ENCODE peak calls at places on chromosome 18, in six cellular contexts. Z, P, N, O, W and F are unnamed samples. For H3K27me3, the result is how much of the 10 kb centered on the place peaks cover.

GRCh38 chr18:58186258-58186948 is 142.4 kb downstream of the NEDD4L start:
- DNase-seq in Z (peak), P (no peak), N (no peak), O (peak), W (no peak), F (no peak)

GRCh38 chr18:76989647-76990190 is 142.9 kb downstream of the MBP start:
- DNase-seq in Z (no peak), P (no peak), N (no peak), O (no peak), W (no peak), F (no peak)

GRCh38 chr18:23689616-23690504 is 607 bp downstream of the LAMA3 start:
- DNase-seq in Z (no peak), P (no peak), N (no peak), O (peak), W (peak), F (peak)

GRCh38 chr18:69397096-69397495 is 3.6 kb upstream of the DOK6 start:
- DNase-seq in Z (peak), P (no peak), N (no peak), O (no peak), W (no peak), F (no peak)

GRCh38 chr18:78901923-78902794 is 77.5 kb upstream of the SALL3 start:
- DNase-seq in Z (no peak), P (no peak), N (no peak), O (no peak), W (no peak), F (peak)

GRCh38 chr18:7272268-7273049 is 41.6 kb downstream of the LRRC30 start:
- DNase-seq in Z (peak), P (peak), N (peak), O (peak), W (peak), F (peak)

GRCh38 chr18:47113796-47114540 is 36.3 kb downstream of the HDHD2 start:
- DNase-seq in Z (peak), P (no peak), N (no peak), O (no peak), W (no peak), F (no peak)

GRCh38 chr18:37243756-37244155 is 321.8 kb downstream of the CELF4 start:
- DNase-seq in Z (no peak), P (no peak), N (no peak), O (no peak), W (no peak), F (no peak)

GRCh38 chr18:47969851-47970250 is 39.4 kb upstream of the SMAD2 start:
- DNase-seq in Z (no peak), P (no peak), N (no peak), O (no peak), W (no peak), F (no peak)

GRCh38 chr18:37393945-37394609 is 171.5 kb downstream of the CELF4 start:
- DNase-seq in Z (peak), P (peak), N (peak), O (peak), W (peak), F (peak)

GRCh38 chr18:36297419-36298112 is at the start of gene FHOD3:
- DNase-seq in Z (no peak), P (peak), N (peak), O (peak), W (peak), F (peak)

GRCh38 chr18:58354791-58355190 is 274.1 kb downstream of the ALPK2 start:
- DNase-seq in Z (no peak), P (no peak), N (no peak), O (no peak), W (no peak), F (no peak)

GRCh38 chr18:7303751-7304370 is 73.0 kb downstream of the LRRC30 start:
- DNase-seq in Z (no peak), P (no peak), N (no peak), O (no peak), W (no peak), F (no peak)

GRCh38 chr18:58766164-58766563 is 94.9 kb downstream of the MALT1 start:
- DNase-seq in Z (no peak), P (no peak), N (no peak), O (no peak), W (peak), F (no peak)

GRCh38 chr18:78416853-78417252 is 562.8 kb upstream of the SALL3 start:
- DNase-seq in Z (no peak), P (no peak), N (no peak), O (no peak), W (no peak), F (no peak)

GRCh38 chr18:78932281-78932680 is 47.3 kb upstream of the SALL3 start:
- DNase-seq in Z (no peak), P (no peak), N (no peak), O (no peak), W (no peak), F (peak)

GRCh38 chr18:60549338-60549960 is 176.9 kb upstream of the MC4R start:
- DNase-seq in Z (peak), P (no peak), N (peak), O (no peak), W (no peak), F (no peak)

GRCh38 chr18:8656226-8656625 is 47.0 kb downstream of the RAB12 start:
- DNase-seq in Z (no peak), P (no peak), N (no peak), O (no peak), W (no peak), F (no peak)

GRCh38 chr18:71233177-71233576 is 944.3 kb downstream of the SOCS6 start:
- DNase-seq in Z (no peak), P (no peak), N (no peak), O (no peak), W (no peak), F (no peak)

GRCh38 chr18:11992096-11992785 is 10.9 kb downstream of the IMPA2 start:
- DNase-seq in Z (no peak), P (no peak), N (no peak), O (no peak), W (peak), F (no peak)

GRCh38 chr18:48029296-48029986 is 99.0 kb upstream of the SMAD2 start:
- DNase-seq in Z (no peak), P (no peak), N (no peak), O (no peak), W (peak), F (peak)

GRCh38 chr18:73879771-73880170 is 267.9 kb downstream of the FBXO15 start:
- DNase-seq in Z (no peak), P (no peak), N (no peak), O (no peak), W (no peak), F (no peak)

GRCh38 chr18:8791171-8791651 is 85.9 kb downstream of the MTCL1 start:
- DNase-seq in Z (no peak), P (no peak), N (no peak), O (no peak), W (no peak), F (no peak)

GRCh38 chr18:9736942-9737813 is 29.1 kb downstream of the RAB31 start:
- DNase-seq in Z (no peak), P (no peak), N (no peak), O (no peak), W (no peak), F (no peak)

GRCh38 chr18:70450658-70451253 is 161.9 kb downstream of the SOCS6 start:
- DNase-seq in Z (peak), P (no peak), N (no peak), O (no peak), W (no peak), F (no peak)

GRCh38 chr18:78430171-78430857 is 549.3 kb upstream of the SALL3 start:
- DNase-seq in Z (no peak), P (no peak), N (no peak), O (no peak), W (peak), F (no peak)

GRCh38 chr18:12748671-12749070 is 45.8 kb downstream of the PSMG2 start:
- DNase-seq in Z (no peak), P (no peak), N (no peak), O (no peak), W (no peak), F (no peak)

GRCh38 chr18:77052656-77053309 is 79.8 kb downstream of the MBP start:
- DNase-seq in Z (no peak), P (no peak), N (no peak), O (no peak), W (no peak), F (no peak)

GRCh38 chr18:35026407-35027061 is 14.7 kb upstream of the MAPRE2 start:
- DNase-seq in Z (no peak), P (no peak), N (no peak), O (no peak), W (no peak), F (no peak)

GRCh38 chr18:63451774-63452173 is 25.0 kb upstream of the SERPINB5 start:
- DNase-seq in Z (no peak), P (no peak), N (no peak), O (peak), W (no peak), F (no peak)

GRCh38 chr18:51020536-51020935 is 9.5 kb upstream of the SMAD4 start:
- DNase-seq in Z (no peak), P (no peak), N (no peak), O (no peak), W (no peak), F (no peak)

GRCh38 chr18:59055345-59056032 is 84.2 kb upstream of the SEC11C start:
- DNase-seq in Z (peak), P (no peak), N (no peak), O (no peak), W (no peak), F (no peak)

GRCh38 chr18:49006641-49007136 is 55.9 kb upstream of the SMAD7 start:
- DNase-seq in Z (peak), P (no peak), N (no peak), O (no peak), W (no peak), F (no peak)

GRCh38 chr18:5894613-5895299 is 566 bp downstream of the TMEM200C start:
- DNase-seq in Z (no peak), P (no peak), N (no peak), O (no peak), W (peak), F (peak)

GRCh38 chr18:5894215-5894612 is 1.1 kb downstream of the TMEM200C start:
- DNase-seq in Z (no peak), P (no peak), N (no peak), O (no peak), W (no peak), F (no peak)

GRCh38 chr18:5895300-5895885 is at the start of gene TMEM200C:
- DNase-seq in Z (no peak), P (no peak), N (no peak), O (no peak), W (no peak), F (peak)

GRCh38 chr18:5892772-5893431 is 2.4 kb downstream of the TMEM200C start:
- DNase-seq in Z (no peak), P (no peak), N (no peak), O (no peak), W (no peak), F (no peak)

DNA sequence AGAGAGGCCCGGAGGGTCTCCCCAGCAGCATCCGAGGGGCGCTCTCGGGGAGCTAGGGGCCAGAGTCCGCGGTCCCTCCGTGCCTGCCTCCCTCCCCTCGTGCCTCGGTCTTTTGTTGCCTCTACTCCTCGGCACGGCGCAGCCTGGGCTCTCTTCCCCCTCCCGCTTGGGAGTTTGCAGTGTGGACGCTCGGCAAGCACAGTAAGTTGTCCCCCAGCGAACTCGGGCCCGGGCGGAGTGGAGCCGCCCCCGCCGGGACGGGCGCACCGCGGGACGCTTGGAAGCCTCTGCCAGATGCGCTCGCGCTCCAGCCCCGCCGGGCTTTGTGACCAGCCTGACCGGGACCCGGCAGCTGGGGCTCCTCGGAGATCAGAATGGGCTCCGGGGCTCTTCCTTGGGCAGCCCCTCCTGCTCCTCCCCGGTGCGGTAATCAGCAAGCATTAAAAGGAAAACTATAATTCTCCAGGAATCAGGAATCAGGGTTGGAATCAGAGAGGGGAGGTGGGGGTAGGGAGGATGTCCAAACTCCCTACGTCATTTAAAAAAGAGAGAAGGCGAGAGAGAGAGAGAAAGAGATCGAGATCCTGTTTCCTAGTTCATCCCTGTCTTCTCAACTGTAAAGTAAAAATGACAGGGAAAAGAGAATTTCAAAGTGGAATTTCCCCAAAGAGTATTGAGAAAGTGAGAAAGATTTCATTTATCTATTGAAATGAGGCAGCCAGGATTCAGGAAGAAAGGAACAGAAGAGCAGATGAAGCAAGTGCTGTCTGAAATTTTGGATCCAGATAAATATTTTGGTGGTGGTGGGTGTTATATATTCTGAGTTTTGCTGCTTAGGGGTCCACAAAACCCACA is 791 bp upstream of the TMEM200C start:
- DNase-seq in Z (no peak), P (no peak), N (no peak), O (no peak), W (peak), F (peak)
- H3K27me3 ChIP-seq in Z (half or more), P (half or more), N (half or more), O (half or more), W (under half), F (half or more)

GRCh38 chr18:27184115-27185024 is 738 bp downstream of the CHST9 start:
- DNase-seq in Z (no peak), P (no peak), N (no peak), O (no peak), W (no peak), F (no peak)
- H3K27me3 ChIP-seq in Z (half or more), P (under half), N (under half), O (under half), W (under half), F (under half)

GRCh38 chr18:2420367-2420766 is 150.9 kb downstream of the METTL4 start:
- DNase-seq in Z (no peak), P (no peak), N (no peak), O (no peak), W (no peak), F (no peak)
- H3K27me3 ChIP-seq in Z (half or more), P (under half), N (under half), O (under half), W (under half), F (under half)

GRCh38 chr18:22176622-22177495 is 7.5 kb downstream of the GATA6 start:
- DNase-seq in Z (no peak), P (no peak), N (no peak), O (peak), W (peak), F (peak)

GRCh38 chr18:22174341-22175148 is 5.2 kb downstream of the GATA6 start:
- DNase-seq in Z (no peak), P (no peak), N (no peak), O (no peak), W (no peak), F (no peak)

GRCh38 chr18:22177496-22177866 is 8.1 kb downstream of the GATA6 start:
- DNase-seq in Z (no peak), P (no peak), N (no peak), O (peak), W (no peak), F (no peak)

GRCh38 chr18:22175326-22175725 is 5.9 kb downstream of the GATA6 start:
- DNase-seq in Z (no peak), P (no peak), N (no peak), O (peak), W (no peak), F (no peak)

GRCh38 chr18:22176282-22176621 is 6.9 kb downstream of the GATA6 start:
- DNase-seq in Z (no peak), P (no peak), N (no peak), O (peak), W (no peak), F (no peak)
- H3K27me3 ChIP-seq in Z (half or more), P (half or more), N (half or more), O (under half), W (under half), F (under half)